ENCODE peak calls at places on chromosomes 11 and 22, in five cellular contexts. H, I, B, A and S are unnamed samples.

GRCh38 chr11:32847511-32847910 is 17.8 kb downstream of the PRRG4 start:
- DNase-seq in H (no peak), I (no peak), B (no peak), A (no peak), S (no peak)

GRCh38 chr22:27992294-27993165 is 73.5 kb upstream of the PITPNB start:
- DNase-seq in H (peak), I (no peak), B (no peak), A (peak), S (no peak)

GRCh38 chr11:105000167-105000566 is 22.8 kb downstream of the CASP5 start:
- DNase-seq in H (no peak), I (no peak), B (no peak), A (no peak), S (no peak)

GRCh38 chr11:127098684-127099083 is 98.1 kb upstream of the KIRREL3 start:
- DNase-seq in H (peak), I (no peak), B (no peak), A (no peak), S (no peak)

GRCh38 chr11:10564692-10565318 is 3.7 kb downstream of the LYVE1 start:
- DNase-seq in H (no peak), I (no peak), B (no peak), A (no peak), S (no peak)

GRCh38 chr11:122646549-122647340 is 8.8 kb upstream of the UBASH3B start:
- DNase-seq in H (no peak), I (no peak), B (no peak), A (no peak), S (no peak)

GRCh38 chr22:34804588-34804987 is 261.4 kb upstream of the ISX start:
- DNase-seq in H (peak), I (no peak), B (no peak), A (no peak), S (no peak)

GRCh38 chr22:24588370-24588755 is 4.5 kb downstream of the LRRC75B start:
- DNase-seq in H (no peak), I (no peak), B (no peak), A (peak), S (no peak)

GRCh38 chr11:113587318-113587739 is 112.1 kb upstream of the DRD2 start:
- DNase-seq in H (no peak), I (no peak), B (no peak), A (no peak), S (no peak)

GRCh38 chr22:49972163-49973017 is 11.8 kb downstream of the PIM3 start:
- DNase-seq in H (peak), I (no peak), B (no peak), A (peak), S (no peak)

DNA sequence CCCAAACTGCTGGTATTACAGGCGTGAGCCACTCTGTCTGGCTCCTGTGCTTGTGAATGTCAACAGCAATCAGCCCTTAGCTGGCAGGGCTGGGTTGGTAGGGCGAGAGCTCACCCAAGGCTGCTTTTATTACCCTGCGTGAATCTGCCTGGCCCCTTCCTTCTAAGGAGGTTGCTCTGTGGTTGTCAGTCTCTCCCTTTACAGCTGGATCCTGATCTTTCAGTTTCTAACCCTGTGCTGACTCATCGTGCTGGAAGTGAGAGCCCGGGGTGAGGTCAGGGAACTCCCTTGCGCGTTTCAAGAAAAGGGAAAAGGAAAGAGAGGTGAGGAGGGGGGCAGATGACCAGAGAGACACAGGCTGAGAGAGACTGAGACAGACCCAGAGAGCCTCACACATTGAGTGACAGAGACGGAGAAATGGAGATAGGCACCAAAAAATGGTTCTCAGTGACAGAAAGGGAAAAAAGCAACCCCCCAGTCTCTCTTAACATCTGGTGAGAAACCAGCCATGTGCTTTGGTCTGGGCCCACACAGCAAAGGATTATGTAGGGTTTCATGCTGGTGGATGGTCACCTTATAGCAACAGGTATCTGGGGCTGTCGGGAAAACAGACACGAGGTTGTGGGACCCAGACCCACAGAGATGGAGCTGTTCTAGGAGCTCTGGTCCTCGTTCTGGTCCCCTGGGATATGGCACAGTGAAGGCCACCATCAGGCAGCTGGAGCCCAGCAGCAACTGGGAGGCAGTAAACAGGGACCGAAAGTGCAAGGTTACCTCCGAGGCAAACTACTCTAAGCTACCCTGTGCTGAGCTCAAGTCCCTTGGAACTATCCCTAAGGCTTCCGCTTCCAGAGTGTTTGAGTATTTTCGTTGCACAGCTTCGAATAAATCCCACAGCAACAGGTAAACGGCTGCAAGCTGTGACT is 2.5 kb downstream of the TCN2 start:
- DNase-seq in H (no peak), I (peak), B (peak), A (peak), S (peak)
- H3K27ac ChIP-seq in H (no peak), I (peak), B (peak), A (peak), S (peak)

GRCh38 chr22:45935573-45935972 is 41.4 kb downstream of the WNT7B start:
- DNase-seq in H (no peak), I (no peak), B (no peak), A (no peak), S (no peak)
- H3K27ac ChIP-seq in H (no peak), I (no peak), B (no peak), A (no peak), S (peak)

DNA sequence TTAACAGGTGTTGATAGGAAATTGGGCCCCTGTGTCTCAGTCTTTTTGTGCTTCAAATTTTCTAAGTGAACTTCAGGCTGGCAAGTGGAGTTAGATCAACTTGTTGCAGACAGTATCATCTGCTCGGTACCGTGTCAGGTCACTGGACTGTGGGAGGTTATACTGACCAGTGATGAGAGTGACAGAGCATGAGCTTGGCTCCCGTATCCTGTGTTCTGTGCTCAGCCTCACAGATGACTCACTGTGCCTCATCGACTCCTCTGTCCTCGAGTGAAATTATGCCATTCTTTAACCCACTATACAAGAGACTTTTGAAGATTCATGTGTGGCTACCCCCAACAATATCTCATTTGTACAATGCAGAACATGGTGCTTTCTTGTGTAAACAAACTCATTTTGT is 7.9 kb downstream of the GRAP2 start:
- DNase-seq in H (no peak), I (no peak), B (no peak), A (no peak), S (no peak)
- H3K27ac ChIP-seq in H (no peak), I (no peak), B (no peak), A (no peak), S (no peak)

DNA sequence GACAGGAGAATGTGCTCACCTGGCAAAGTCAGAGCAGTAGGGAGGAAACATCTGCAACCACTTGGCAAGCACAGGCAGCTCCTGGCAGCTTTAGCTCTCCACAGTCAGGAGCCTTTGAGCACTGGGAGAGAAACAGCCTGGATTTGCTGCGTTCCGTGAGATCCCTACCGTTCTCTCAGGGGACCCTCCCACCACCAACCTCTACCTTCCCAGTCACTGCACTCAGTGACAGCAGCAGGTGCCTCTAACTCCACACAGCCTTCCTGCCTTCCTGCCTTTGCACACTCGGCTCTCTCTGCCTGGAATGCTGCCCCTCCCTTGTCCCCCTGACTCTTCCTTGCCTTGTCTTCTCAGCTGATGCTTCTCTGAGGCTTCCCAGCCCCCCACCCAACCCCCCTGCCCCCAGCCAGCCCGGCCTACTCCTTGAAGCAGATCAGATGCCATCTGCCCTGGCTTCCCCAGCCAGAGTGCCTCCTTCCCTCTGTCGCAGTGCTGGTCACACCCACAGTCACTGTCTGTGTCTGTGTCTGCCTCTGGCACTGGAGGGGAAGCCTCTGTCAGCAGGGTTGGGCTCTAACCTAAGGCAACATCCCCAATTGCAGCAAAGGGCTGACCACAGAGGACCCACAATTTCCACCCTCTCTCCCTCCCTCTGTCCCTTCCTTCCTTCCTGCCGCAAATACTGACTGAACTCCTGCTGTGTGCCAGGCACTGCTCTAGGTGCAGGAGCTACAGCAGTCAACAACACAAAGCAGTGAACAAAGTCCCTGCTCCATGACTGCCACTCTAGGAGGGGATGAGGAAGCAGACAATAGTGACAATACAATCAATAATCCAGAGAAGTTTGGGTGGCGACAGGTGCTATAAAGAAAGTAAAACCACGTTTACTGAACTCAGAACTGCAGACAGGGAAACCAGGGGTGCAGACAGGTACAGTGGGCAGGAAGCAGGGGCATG is 14.8 kb upstream of the TSKU start:
- DNase-seq in H (no peak), I (peak), B (peak), A (peak), S (no peak)
- H3K27ac ChIP-seq in H (no peak), I (peak), B (peak), A (peak), S (peak)

DNA sequence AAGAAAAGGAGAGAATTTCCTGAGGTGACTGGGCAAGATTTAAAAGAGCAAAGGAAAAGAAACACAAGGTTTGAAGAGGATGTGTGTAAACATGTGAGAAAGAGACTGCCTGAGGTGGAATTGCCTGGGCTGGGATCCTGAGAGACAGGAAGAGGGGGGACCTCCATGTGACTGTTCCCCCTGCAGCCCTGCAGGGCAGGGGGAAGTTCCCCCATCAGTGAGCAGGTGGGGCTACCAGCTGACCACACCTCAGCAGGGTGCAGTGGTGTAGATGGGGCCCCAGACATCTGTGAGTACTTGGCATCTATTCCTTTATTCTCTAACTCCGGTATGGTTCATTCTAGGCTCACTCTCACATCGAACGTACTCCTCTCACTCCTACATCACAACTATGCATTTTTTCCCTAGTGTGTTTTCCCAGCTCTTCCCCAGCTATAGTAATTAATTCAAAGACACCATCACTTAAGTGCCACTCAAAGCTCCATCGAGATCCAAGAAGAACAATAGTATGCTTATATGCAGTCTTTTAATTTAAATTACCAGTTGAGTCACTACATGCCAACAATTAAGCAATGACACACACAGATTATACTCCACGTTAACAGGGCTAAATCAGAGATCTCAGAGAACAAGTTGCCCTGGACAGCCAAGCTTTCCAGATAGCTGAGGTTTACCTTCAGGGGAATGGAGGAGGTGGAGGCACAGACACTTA is 42.7 kb downstream of the LGR4 start:
- DNase-seq in H (no peak), I (no peak), B (no peak), A (no peak), S (no peak)
- H3K27ac ChIP-seq in H (no peak), I (no peak), B (no peak), A (no peak), S (peak)

DNA sequence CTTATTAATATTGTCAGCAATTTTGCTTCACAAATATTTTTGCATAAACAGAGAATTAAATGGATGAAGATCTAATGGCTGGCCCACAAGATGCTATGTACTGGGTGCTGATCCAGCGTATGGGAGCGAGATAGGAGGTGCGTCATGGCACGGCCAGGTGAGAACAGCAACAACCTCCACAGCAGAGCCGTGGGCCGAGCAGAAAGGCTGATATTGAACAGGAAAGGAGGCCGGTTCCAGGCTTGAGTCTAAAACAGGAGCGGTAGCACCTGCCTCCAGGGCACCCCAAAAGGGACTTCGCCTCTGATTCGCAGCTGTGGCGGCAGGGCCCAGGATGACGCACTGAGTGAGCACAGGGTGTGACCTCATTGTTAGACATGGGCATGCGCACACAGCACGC is 1502.1 kb downstream of the TBC1D22A start:
- DNase-seq in H (no peak), I (no peak), B (no peak), A (no peak), S (no peak)
- H3K27ac ChIP-seq in H (no peak), I (no peak), B (no peak), A (no peak), S (no peak)

DNA sequence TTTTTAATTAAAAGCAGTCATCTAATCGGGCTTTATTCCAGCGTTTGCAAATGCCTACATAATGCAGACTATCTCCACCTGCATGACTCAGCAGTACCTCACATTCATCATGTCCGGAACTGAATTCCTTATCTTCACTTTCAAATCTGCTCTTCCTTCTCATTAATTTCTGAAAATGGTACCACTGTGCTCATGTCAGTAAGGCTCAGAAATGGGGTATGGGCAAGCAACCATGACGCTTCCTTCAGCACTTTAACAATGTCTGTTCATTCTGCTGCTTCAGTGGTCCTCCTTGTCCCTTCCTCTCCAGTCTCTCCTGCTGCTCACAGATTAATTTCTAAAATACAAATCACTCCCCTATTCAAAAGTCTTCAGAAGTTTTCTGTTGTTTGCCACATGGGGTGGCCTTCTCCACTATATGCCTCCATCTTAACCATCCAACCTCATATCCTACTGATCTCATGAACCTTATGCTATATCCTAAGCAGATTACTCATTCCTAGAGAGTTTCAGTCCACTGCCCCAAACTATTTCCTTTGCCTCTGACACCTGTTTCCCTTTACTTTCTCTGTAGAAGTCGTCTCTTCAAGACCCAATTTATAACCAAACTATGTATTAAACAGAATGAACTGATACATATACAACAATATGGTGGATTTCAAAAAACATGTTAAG is 7.0 kb downstream of the GTF2H1 start:
- DNase-seq in H (no peak), I (no peak), B (no peak), A (no peak), S (no peak)
- H3K27ac ChIP-seq in H (no peak), I (no peak), B (no peak), A (no peak), S (peak)

GRCh38 chr22:36151006-36151595 is 9.5 kb downstream of the APOL3 start:
- DNase-seq in H (no peak), I (peak), B (no peak), A (peak), S (no peak)

GRCh38 chr22:36153756-36154155 is 6.8 kb downstream of the APOL3 start:
- DNase-seq in H (no peak), I (peak), B (no peak), A (no peak), S (no peak)

GRCh38 chr22:36155702-36156101 is 4.9 kb downstream of the APOL3 start:
- DNase-seq in H (no peak), I (peak), B (peak), A (peak), S (no peak)

GRCh38 chr22:36149464-36149863 is 11.1 kb downstream of the APOL3 start:
- DNase-seq in H (peak), I (no peak), B (no peak), A (peak), S (no peak)

GRCh38 chr22:36152088-36152487 is 8.5 kb downstream of the APOL3 start:
- DNase-seq in H (no peak), I (no peak), B (no peak), A (no peak), S (no peak)
- H3K27ac ChIP-seq in H (no peak), I (peak), B (no peak), A (peak), S (no peak)

GRCh38 chr22:19722915-19723164 is 499 bp upstream of the GP1BB start:
- DNase-seq in H (no peak), I (no peak), B (no peak), A (no peak), S (no peak)
- H3K27ac ChIP-seq in H (no peak), I (peak), B (no peak), A (no peak), S (no peak)